ENCODE peak calls at places on chromosomes 6 and 20, in five cellular contexts. One of them, this sample, is unnamed.

GRCh38 chr20:58790440-58790839 is 60.3 kb downstream of the GNAS-AS1 start:
- DNase-seq in mesendoderm: no peak
- DNase-seq in endodermal cell: no peak
- DNase-seq in cardiac muscle cell: no peak
- DNase-seq in heart right ventricle: no peak
- DNase-seq in this sample: peak

GRCh38 chr6:153028963-153029362 is 26.5 kb upstream of the MTRF1L start:
- DNase-seq in endodermal cell: no peak
- DNase-seq in cardiac muscle cell: no peak
- DNase-seq in mesendoderm: no peak
- DNase-seq in heart right ventricle: no peak
- DNase-seq in this sample: no peak

GRCh38 chr20:22568872-22569344 is 15.5 kb downstream of the FOXA2 start:
- DNase-seq in heart right ventricle: no peak
- DNase-seq in mesendoderm: peak
- DNase-seq in cardiac muscle cell: no peak
- DNase-seq in endodermal cell: peak
- DNase-seq in this sample: no peak

GRCh38 chr20:35556871-35557270 is 15.0 kb downstream of the ERGIC3 start:
- DNase-seq in heart right ventricle: no peak
- DNase-seq in mesendoderm: no peak
- DNase-seq in endodermal cell: no peak
- DNase-seq in cardiac muscle cell: no peak
- DNase-seq in this sample: no peak

GRCh38 chr6:158229823-158230222 is 61.7 kb downstream of the GTF2H5 start:
- DNase-seq in heart right ventricle: no peak
- DNase-seq in endodermal cell: no peak
- DNase-seq in cardiac muscle cell: no peak
- DNase-seq in mesendoderm: no peak
- DNase-seq in this sample: no peak

GRCh38 chr6:26598267-26598666 is 1.5 kb downstream of the ABT1 start:
- DNase-seq in endodermal cell: no peak
- DNase-seq in heart right ventricle: no peak
- DNase-seq in mesendoderm: no peak
- DNase-seq in cardiac muscle cell: no peak
- DNase-seq in this sample: no peak

GRCh38 chr20:63484236-63484635 is 11.8 kb upstream of the KCNQ2 start:
- DNase-seq in heart right ventricle: no peak
- DNase-seq in endodermal cell: no peak
- DNase-seq in cardiac muscle cell: no peak
- DNase-seq in mesendoderm: no peak
- DNase-seq in this sample: no peak

GRCh38 chr20:38723069-38723981 is 961 bp upstream of the SLC32A1 start:
- DNase-seq in endodermal cell: peak
- DNase-seq in heart right ventricle: no peak
- DNase-seq in mesendoderm: peak
- DNase-seq in cardiac muscle cell: no peak
- DNase-seq in this sample: no peak

GRCh38 chr6:18102783-18103509 is 19.5 kb downstream of the NHLRC1 start:
- DNase-seq in endodermal cell: no peak
- DNase-seq in heart right ventricle: no peak
- DNase-seq in cardiac muscle cell: no peak
- DNase-seq in mesendoderm: no peak
- DNase-seq in this sample: no peak

GRCh38 chr20:17888044-17888443 is 80.5 kb downstream of the SNX5 start:
- DNase-seq in cardiac muscle cell: no peak
- DNase-seq in endodermal cell: no peak
- DNase-seq in heart right ventricle: no peak
- DNase-seq in mesendoderm: no peak
- DNase-seq in this sample: no peak

GRCh38 chr6:106525111-106525884 is 104.0 kb downstream of the RTN4IP1 start:
- DNase-seq in mesendoderm: no peak
- DNase-seq in endodermal cell: no peak
- DNase-seq in heart right ventricle: no peak
- DNase-seq in cardiac muscle cell: no peak
- DNase-seq in this sample: peak

GRCh38 chr20:6040958-6041807 is 12.7 kb downstream of the LRRN4 start:
- DNase-seq in heart right ventricle: no peak
- DNase-seq in endodermal cell: no peak
- DNase-seq in cardiac muscle cell: no peak
- DNase-seq in mesendoderm: no peak
- DNase-seq in this sample: no peak

GRCh38 chr6:21578523-21578922 is 15.0 kb upstream of the SOX4 start:
- DNase-seq in cardiac muscle cell: no peak
- DNase-seq in mesendoderm: no peak
- DNase-seq in endodermal cell: no peak
- DNase-seq in heart right ventricle: no peak
- DNase-seq in this sample: no peak

GRCh38 chr20:38950254-38950653 is 11.9 kb upstream of the DHX35 start:
- DNase-seq in endodermal cell: no peak
- DNase-seq in heart right ventricle: no peak
- DNase-seq in cardiac muscle cell: no peak
- DNase-seq in mesendoderm: no peak
- DNase-seq in this sample: no peak

GRCh38 chr20:52731086-52731485 is 241.1 kb upstream of the TSHZ2 start:
- DNase-seq in cardiac muscle cell: no peak
- DNase-seq in mesendoderm: peak
- DNase-seq in heart right ventricle: no peak
- DNase-seq in endodermal cell: peak
- DNase-seq in this sample: no peak

GRCh38 chr6:138115877-138116660 is 8.8 kb upstream of the PERP start:
- DNase-seq in endodermal cell: peak
- DNase-seq in heart right ventricle: peak
- DNase-seq in cardiac muscle cell: peak
- DNase-seq in mesendoderm: peak
- DNase-seq in this sample: peak

GRCh38 chr20:61643631-61644386 is 391.7 kb downstream of the CDH4 start:
- DNase-seq in heart right ventricle: peak
- DNase-seq in mesendoderm: no peak
- DNase-seq in cardiac muscle cell: no peak
- DNase-seq in endodermal cell: no peak
- DNase-seq in this sample: no peak

GRCh38 chr6:113065606-113066005 is 718.5 kb downstream of the RFPL4B start:
- DNase-seq in mesendoderm: no peak
- DNase-seq in cardiac muscle cell: peak
- DNase-seq in endodermal cell: no peak
- DNase-seq in heart right ventricle: no peak
- DNase-seq in this sample: no peak

GRCh38 chr6:40308533-40309306 is 278.4 kb downstream of the LRFN2 start:
- DNase-seq in endodermal cell: peak
- DNase-seq in heart right ventricle: peak
- DNase-seq in mesendoderm: peak
- DNase-seq in cardiac muscle cell: peak
- DNase-seq in this sample: peak

GRCh38 chr20:63351811-63352591 is 9.1 kb downstream of the CHRNA4 start:
- DNase-seq in heart right ventricle: peak
- DNase-seq in endodermal cell: peak
- DNase-seq in mesendoderm: peak
- DNase-seq in cardiac muscle cell: peak
- DNase-seq in this sample: no peak

GRCh38 chr6:54846243-54846856 is at the start of gene FAM83B:
- DNase-seq in mesendoderm: peak
- DNase-seq in endodermal cell: peak
- DNase-seq in heart right ventricle: peak
- DNase-seq in cardiac muscle cell: peak
- DNase-seq in this sample: no peak

GRCh38 chr6:45479834-45480696 is 102.3 kb upstream of the SUPT3H start:
- DNase-seq in cardiac muscle cell: no peak
- DNase-seq in heart right ventricle: no peak
- DNase-seq in endodermal cell: no peak
- DNase-seq in mesendoderm: no peak
- DNase-seq in this sample: peak

GRCh38 chr20:48910360-48910781 is 11.1 kb upstream of the ARFGEF2 start:
- DNase-seq in endodermal cell: no peak
- DNase-seq in heart right ventricle: no peak
- DNase-seq in mesendoderm: peak
- DNase-seq in cardiac muscle cell: no peak
- DNase-seq in this sample: peak

GRCh38 chr6:7631466-7631865 is 41.5 kb downstream of the SNRNP48 start:
- DNase-seq in heart right ventricle: no peak
- DNase-seq in cardiac muscle cell: no peak
- DNase-seq in mesendoderm: no peak
- DNase-seq in endodermal cell: no peak
- DNase-seq in this sample: no peak

GRCh38 chr6:113672691-113673149 is 184.4 kb upstream of the MARCKS start:
- DNase-seq in cardiac muscle cell: no peak
- DNase-seq in heart right ventricle: peak
- DNase-seq in mesendoderm: peak
- DNase-seq in endodermal cell: no peak
- DNase-seq in this sample: no peak

GRCh38 chr6:48962041-48962440 is 501.0 kb downstream of the MMUT start:
- DNase-seq in cardiac muscle cell: no peak
- DNase-seq in endodermal cell: no peak
- DNase-seq in heart right ventricle: no peak
- DNase-seq in mesendoderm: no peak
- DNase-seq in this sample: no peak

GRCh38 chr20:4326194-4327065 is 311.1 kb upstream of the RNF24 start:
- DNase-seq in mesendoderm: no peak
- DNase-seq in heart right ventricle: peak
- DNase-seq in cardiac muscle cell: no peak
- DNase-seq in endodermal cell: no peak
- DNase-seq in this sample: peak

GRCh38 chr20:63315982-63316491 is 23.1 kb downstream of the COL20A1 start:
- DNase-seq in heart right ventricle: no peak
- DNase-seq in endodermal cell: no peak
- DNase-seq in cardiac muscle cell: no peak
- DNase-seq in mesendoderm: no peak
- DNase-seq in this sample: no peak

GRCh38 chr6:12078014-12078413 is 65.9 kb downstream of the HIVEP1 start:
- DNase-seq in cardiac muscle cell: no peak
- DNase-seq in heart right ventricle: no peak
- DNase-seq in mesendoderm: no peak
- DNase-seq in endodermal cell: no peak
- DNase-seq in this sample: no peak

GRCh38 chr6:43481075-43481474 is 3.7 kb downstream of the TJAP1 start:
- DNase-seq in heart right ventricle: no peak
- DNase-seq in cardiac muscle cell: no peak
- DNase-seq in endodermal cell: no peak
- DNase-seq in mesendoderm: peak
- DNase-seq in this sample: no peak

GRCh38 chr20:47720636-47721427 is 64.4 kb downstream of the SULF2 start:
- DNase-seq in mesendoderm: peak
- DNase-seq in endodermal cell: peak
- DNase-seq in cardiac muscle cell: no peak
- DNase-seq in heart right ventricle: no peak
- DNase-seq in this sample: no peak

GRCh38 chr6:33732819-33733218 is 13.9 kb downstream of the IP6K3 start:
- DNase-seq in heart right ventricle: no peak
- DNase-seq in endodermal cell: no peak
- DNase-seq in mesendoderm: no peak
- DNase-seq in cardiac muscle cell: no peak
- DNase-seq in this sample: no peak

GRCh38 chr6:37303891-37304503 is 46.1 kb upstream of the TMEM217 start:
- DNase-seq in endodermal cell: no peak
- DNase-seq in heart right ventricle: no peak
- DNase-seq in cardiac muscle cell: peak
- DNase-seq in mesendoderm: no peak
- DNase-seq in this sample: peak

GRCh38 chr6:153001767-153002612 is 519 bp downstream of the MTRF1L start:
- DNase-seq in cardiac muscle cell: peak
- DNase-seq in heart right ventricle: no peak
- DNase-seq in mesendoderm: peak
- DNase-seq in endodermal cell: peak
- DNase-seq in this sample: peak

GRCh38 chr6:142946181-142946923 is 1.4 kb upstream of the HIVEP2 start:
- DNase-seq in cardiac muscle cell: peak
- DNase-seq in endodermal cell: peak
- DNase-seq in heart right ventricle: peak
- DNase-seq in mesendoderm: peak
- DNase-seq in this sample: peak

GRCh38 chr6:164749126-164749758 is 560.2 kb downstream of the C6orf118 start:
- DNase-seq in heart right ventricle: peak
- DNase-seq in endodermal cell: no peak
- DNase-seq in mesendoderm: no peak
- DNase-seq in cardiac muscle cell: no peak
- DNase-seq in this sample: no peak

GRCh38 chr20:10769700-10770099 is 95.9 kb upstream of the JAG1 start:
- DNase-seq in endodermal cell: peak
- DNase-seq in cardiac muscle cell: no peak
- DNase-seq in mesendoderm: peak
- DNase-seq in heart right ventricle: no peak
- DNase-seq in this sample: no peak

GRCh38 chr6:167094820-167095637 is 27.9 kb upstream of the CCR6 start:
- DNase-seq in mesendoderm: no peak
- DNase-seq in endodermal cell: no peak
- DNase-seq in heart right ventricle: no peak
- DNase-seq in cardiac muscle cell: no peak
- DNase-seq in this sample: peak
- H3K4me3 ChIP-seq in mesendoderm: no peak
- H3K4me3 ChIP-seq in endodermal cell: peak
- H3K4me3 ChIP-seq in heart right ventricle: no peak
- H3K4me3 ChIP-seq in cardiac muscle cell: no peak
- H3K4me3 ChIP-seq in this sample: peak

DNA sequence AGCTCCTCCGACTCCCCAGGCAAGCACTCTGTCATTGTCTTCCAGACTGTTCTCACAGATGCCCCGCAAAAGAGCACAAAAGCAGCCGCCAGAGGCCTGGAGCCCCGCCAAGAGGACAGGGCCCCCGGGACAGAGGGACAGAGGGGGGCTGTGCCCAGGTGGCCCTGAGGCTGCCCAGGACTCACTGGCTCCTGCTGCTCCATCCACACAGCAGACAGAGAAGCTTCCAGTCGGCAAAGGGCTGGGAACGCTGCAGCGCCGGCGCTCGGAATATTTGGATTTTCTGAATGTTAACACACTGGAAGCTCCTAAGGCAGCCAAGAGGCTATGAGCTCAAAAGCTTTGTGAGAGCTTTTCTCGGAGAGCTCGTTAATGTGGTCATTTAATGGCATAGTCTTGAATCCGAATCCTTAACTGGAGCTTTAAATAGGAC is 68.0 kb upstream of the QKI start:
- DNase-seq in heart right ventricle: no peak
- DNase-seq in mesendoderm: no peak
- DNase-seq in endodermal cell: no peak
- DNase-seq in cardiac muscle cell: no peak
- DNase-seq in this sample: no peak
- H3K4me3 ChIP-seq in heart right ventricle: no peak
- H3K4me3 ChIP-seq in mesendoderm: no peak
- H3K4me3 ChIP-seq in endodermal cell: no peak
- H3K4me3 ChIP-seq in cardiac muscle cell: no peak
- H3K4me3 ChIP-seq in this sample: no peak

DNA sequence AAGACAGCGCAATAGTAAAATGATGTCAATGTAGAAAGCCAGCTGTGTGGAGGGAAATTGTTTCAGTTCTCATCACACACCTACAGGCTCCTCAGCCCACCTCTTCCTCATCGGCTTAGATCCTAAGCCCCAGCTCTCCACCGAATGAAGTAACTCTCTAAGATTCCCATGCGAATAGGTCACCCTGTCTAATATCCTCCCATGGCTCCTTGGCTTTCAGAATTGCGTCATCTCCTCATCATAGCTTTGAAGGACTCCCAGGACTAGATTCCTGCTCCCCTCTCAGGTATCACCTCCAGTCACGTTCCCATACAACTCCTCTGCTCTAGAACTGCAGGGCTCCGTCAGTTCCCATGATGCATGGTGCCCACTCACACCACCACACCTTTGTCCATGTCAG is 16.2 kb upstream of the SLC22A16 start:
- DNase-seq in mesendoderm: peak
- DNase-seq in endodermal cell: no peak
- DNase-seq in cardiac muscle cell: no peak
- DNase-seq in heart right ventricle: no peak
- DNase-seq in this sample: no peak
- H3K4me3 ChIP-seq in mesendoderm: no peak
- H3K4me3 ChIP-seq in endodermal cell: no peak
- H3K4me3 ChIP-seq in cardiac muscle cell: no peak
- H3K4me3 ChIP-seq in heart right ventricle: no peak
- H3K4me3 ChIP-seq in this sample: no peak

GRCh38 chr6:91305755-91306154 is 718.9 kb upstream of the MAP3K7 start:
- DNase-seq in cardiac muscle cell: no peak
- DNase-seq in endodermal cell: no peak
- DNase-seq in heart right ventricle: no peak
- DNase-seq in mesendoderm: no peak
- DNase-seq in this sample: no peak
- H3K4me3 ChIP-seq in cardiac muscle cell: no peak
- H3K4me3 ChIP-seq in endodermal cell: no peak
- H3K4me3 ChIP-seq in heart right ventricle: no peak
- H3K4me3 ChIP-seq in mesendoderm: no peak
- H3K4me3 ChIP-seq in this sample: no peak

This sample was measured in GM12865.